ENCODE peak calls at places on chromosomes 6 and 20, in six cellular contexts. K is transverse colon, V is HFFc6, X is GM20000, W is lower leg skin, Z is RWPE1. N is an unnamed sample.

GRCh38 chr20:22353586-22353985 is 230.8 kb downstream of the FOXA2 start:
- DNase-seq in K (no peak), V (no peak), X (no peak), W (no peak), Z (no peak), N (no peak)

GRCh38 chr6:52547647-52548352 is 29.1 kb downstream of the TRAM2 start:
- DNase-seq in K (peak), V (peak), X (no peak), W (no peak), Z (no peak), N (no peak)

GRCh38 chr6:81487489-81487888 is 265.0 kb downstream of the TENT5A start:
- DNase-seq in K (peak), V (no peak), X (no peak), W (no peak), Z (no peak), N (no peak)

GRCh38 chr20:47929368-47930115 is 144.3 kb upstream of the SULF2 start:
- DNase-seq in K (no peak), V (no peak), X (no peak), W (no peak), Z (peak), N (no peak)

GRCh38 chr6:90370493-90370959 is 73.9 kb upstream of the BACH2 start:
- DNase-seq in K (no peak), V (peak), X (no peak), W (no peak), Z (no peak), N (no peak)

GRCh38 chr6:14661696-14662095 is 544.1 kb downstream of the CD83 start:
- DNase-seq in K (no peak), V (no peak), X (no peak), W (no peak), Z (no peak), N (no peak)

GRCh38 chr6:132228894-132229293 is 172.4 kb downstream of the MOXD1 start:
- DNase-seq in K (no peak), V (peak), X (no peak), W (no peak), Z (no peak), N (no peak)

GRCh38 chr6:22643780-22644179 is 74.4 kb downstream of the HDGFL1 start:
- DNase-seq in K (peak), V (no peak), X (no peak), W (no peak), Z (no peak), N (no peak)

GRCh38 chr6:73079611-73079955 is 145.7 kb downstream of the KHDC1L start:
- DNase-seq in K (no peak), V (peak), X (no peak), W (no peak), Z (peak), N (no peak)

GRCh38 chr20:32244150-32244823 is 33.2 kb upstream of the KIF3B start:
- DNase-seq in K (no peak), V (no peak), X (no peak), W (no peak), Z (no peak), N (no peak)

GRCh38 chr6:27672113-27672799 is 199.4 kb upstream of the ZNF184 start:
- DNase-seq in K (peak), V (peak), X (peak), W (no peak), Z (no peak), N (peak)

GRCh38 chr6:98014791-98015201 is 731.8 kb upstream of the MMS22L start:
- DNase-seq in K (no peak), V (no peak), X (no peak), W (no peak), Z (no peak), N (no peak)

GRCh38 chr6:20142866-20143265 is 69.4 kb downstream of the MBOAT1 start:
- DNase-seq in K (no peak), V (no peak), X (no peak), W (no peak), Z (no peak), N (no peak)

GRCh38 chr6:66128676-66129075 is 421.6 kb upstream of the EYS start:
- DNase-seq in K (no peak), V (no peak), X (no peak), W (no peak), Z (no peak), N (no peak)

GRCh38 chr6:4668271-4669179 is 107.7 kb upstream of the CDYL start:
- DNase-seq in K (no peak), V (no peak), X (no peak), W (no peak), Z (no peak), N (no peak)

GRCh38 chr6:24004062-24004461 is 122.0 kb upstream of the NRSN1 start:
- DNase-seq in K (no peak), V (no peak), X (no peak), W (no peak), Z (no peak), N (no peak)

GRCh38 chr6:147769496-147770087 is 261.1 kb downstream of the SAMD5 start:
- DNase-seq in K (no peak), V (no peak), X (no peak), W (no peak), Z (no peak), N (no peak)

GRCh38 chr20:19257201-19257600 is 44.8 kb downstream of the SLC24A3 start:
- DNase-seq in K (no peak), V (no peak), X (no peak), W (no peak), Z (no peak), N (no peak)

GRCh38 chr6:75761489-75761888 is 12.4 kb downstream of the MYO6 start:
- DNase-seq in K (no peak), V (no peak), X (no peak), W (no peak), Z (no peak), N (no peak)

GRCh38 chr20:50664248-50664647 is 27.1 kb downstream of the RIPOR3 start:
- DNase-seq in K (no peak), V (no peak), X (no peak), W (no peak), Z (no peak), N (no peak)

GRCh38 chr6:131949909-131950766 is 1.0 kb downstream of the CCN2 start:
- DNase-seq in K (peak), V (peak), X (peak), W (peak), Z (peak), N (peak)

GRCh38 chr6:34518669-34519365 is 37.3 kb downstream of the SPDEF start:
- DNase-seq in K (no peak), V (no peak), X (no peak), W (no peak), Z (no peak), N (no peak)

GRCh38 chr20:20568604-20569205 is 143.7 kb downstream of the RALGAPA2 start:
- DNase-seq in K (no peak), V (peak), X (peak), W (no peak), Z (peak), N (peak)

GRCh38 chr20:21189761-21190523 is 64.1 kb downstream of the KIZ start:
- DNase-seq in K (no peak), V (no peak), X (no peak), W (no peak), Z (no peak), N (no peak)

GRCh38 chr6:155317186-155317585 is 2.9 kb upstream of the TFB1M start:
- DNase-seq in K (no peak), V (no peak), X (no peak), W (no peak), Z (no peak), N (no peak)

GRCh38 chr20:62987114-62987513 is 19.6 kb downstream of the BHLHE23 start:
- DNase-seq in K (no peak), V (no peak), X (no peak), W (no peak), Z (no peak), N (no peak)

GRCh38 chr6:119209452-119210205 is 131.2 kb upstream of the FAM184A start:
- DNase-seq in K (no peak), V (no peak), X (no peak), W (no peak), Z (no peak), N (no peak)

GRCh38 chr20:623704-624103 is 13.6 kb upstream of the TCF15 start:
- DNase-seq in K (no peak), V (no peak), X (no peak), W (no peak), Z (no peak), N (no peak)

GRCh38 chr6:73774311-73774766 is 78.3 kb downstream of the CD109 start:
- DNase-seq in K (peak), V (peak), X (no peak), W (peak), Z (peak), N (no peak)

GRCh38 chr6:81938014-81938761 is 185.7 kb upstream of the TENT5A start:
- DNase-seq in K (no peak), V (peak), X (no peak), W (no peak), Z (peak), N (no peak)

GRCh38 chr6:14776307-14776706 is 469.6 kb upstream of the JARID2 start:
- DNase-seq in K (no peak), V (no peak), X (no peak), W (no peak), Z (no peak), N (no peak)

GRCh38 chr6:80508885-80509630 is 402.6 kb downstream of the BCKDHB start:
- DNase-seq in K (no peak), V (no peak), X (no peak), W (no peak), Z (no peak), N (no peak)

GRCh38 chr6:156809034-156809433 is 31.9 kb downstream of the ARID1B start:
- DNase-seq in K (no peak), V (peak), X (peak), W (peak), Z (no peak), N (no peak)

GRCh38 chr6:159084493-159085091 is 39.8 kb upstream of the TAGAP start:
- DNase-seq in K (no peak), V (peak), X (no peak), W (no peak), Z (no peak), N (no peak)

GRCh38 chr6:149082320-149082719 is 235.2 kb upstream of the TAB2 start:
- DNase-seq in K (peak), V (peak), X (peak), W (peak), Z (peak), N (peak)

GRCh38 chr20:57499676-57500075 is 25.3 kb downstream of the CTCFL start:
- DNase-seq in K (no peak), V (no peak), X (no peak), W (no peak), Z (no peak), N (no peak)

GRCh38 chr20:57500941-57501340 is 24.0 kb downstream of the CTCFL start:
- DNase-seq in K (no peak), V (no peak), X (no peak), W (no peak), Z (no peak), N (no peak)

GRCh38 chr20:57500235-57500634 is 24.7 kb downstream of the CTCFL start:
- DNase-seq in K (no peak), V (no peak), X (no peak), W (no peak), Z (no peak), N (no peak)

GRCh38 chr20:57496592-57496991 is 28.3 kb downstream of the CTCFL start:
- DNase-seq in K (no peak), V (no peak), X (no peak), W (no peak), Z (no peak), N (no peak)

GRCh38 chr20:57498425-57499400 is 26.2 kb downstream of the CTCFL start:
- DNase-seq in K (no peak), V (peak), X (no peak), W (no peak), Z (peak), N (no peak)
- TF ChIP-seq CTCF in K (peak), V (peak), X (peak), W (no peak), Z (peak), N (peak)

GRCh38 chr6:43927525-43928210 is 157.7 kb downstream of the VEGFA start:
- DNase-seq in K (peak), V (no peak), X (no peak), W (no peak), Z (peak), N (no peak)
- TF ChIP-seq CTCF in K (peak), V (no peak), X (no peak), W (no peak), Z (no peak), N (no peak)

GRCh38 chr20:58378704-58379103 is 10.3 kb upstream of the VAPB start:
- DNase-seq in K (no peak), V (no peak), X (no peak), W (no peak), Z (no peak), N (no peak)
- TF ChIP-seq CTCF in K (no peak), V (no peak), X (no peak), W (no peak), Z (no peak), N (no peak)

GRCh38 chr20:45548410-45548809 is 1.2 kb upstream of the EPPIN start:
- DNase-seq in K (no peak), V (no peak), X (no peak), W (no peak), Z (no peak), N (no peak)

GRCh38 chr20:45547206-45547770 is at the start of gene EPPIN:
- DNase-seq in K (no peak), V (no peak), X (no peak), W (no peak), Z (no peak), N (no peak)

GRCh38 chr20:45550765-45551164 is 3.6 kb upstream of the EPPIN start:
- DNase-seq in K (no peak), V (no peak), X (no peak), W (no peak), Z (no peak), N (no peak)

GRCh38 chr20:45545351-45545750 is 1.9 kb downstream of the EPPIN start:
- DNase-seq in K (no peak), V (no peak), X (no peak), W (no peak), Z (no peak), N (no peak)

GRCh38 chr20:45545754-45546453 is 1.3 kb downstream of the EPPIN start:
- DNase-seq in K (no peak), V (peak), X (peak), W (no peak), Z (peak), N (peak)
- TF ChIP-seq CTCF in K (peak), V (peak), X (no peak), W (no peak), Z (no peak), N (no peak)

GRCh38 chr6:11522819-11523218 is 14.7 kb upstream of the TMEM170B start:
- DNase-seq in K (peak), V (no peak), X (no peak), W (peak), Z (no peak), N (no peak)

GRCh38 chr6:11526156-11526505 is 11.4 kb upstream of the TMEM170B start:
- DNase-seq in K (no peak), V (no peak), X (no peak), W (no peak), Z (no peak), N (no peak)

GRCh38 chr6:11532097-11532496 is 5.5 kb upstream of the TMEM170B start:
- DNase-seq in K (no peak), V (no peak), X (no peak), W (no peak), Z (no peak), N (no peak)

GRCh38 chr6:11525468-11526155 is 11.9 kb upstream of the TMEM170B start:
- DNase-seq in K (no peak), V (peak), X (no peak), W (peak), Z (no peak), N (no peak)

DNA sequence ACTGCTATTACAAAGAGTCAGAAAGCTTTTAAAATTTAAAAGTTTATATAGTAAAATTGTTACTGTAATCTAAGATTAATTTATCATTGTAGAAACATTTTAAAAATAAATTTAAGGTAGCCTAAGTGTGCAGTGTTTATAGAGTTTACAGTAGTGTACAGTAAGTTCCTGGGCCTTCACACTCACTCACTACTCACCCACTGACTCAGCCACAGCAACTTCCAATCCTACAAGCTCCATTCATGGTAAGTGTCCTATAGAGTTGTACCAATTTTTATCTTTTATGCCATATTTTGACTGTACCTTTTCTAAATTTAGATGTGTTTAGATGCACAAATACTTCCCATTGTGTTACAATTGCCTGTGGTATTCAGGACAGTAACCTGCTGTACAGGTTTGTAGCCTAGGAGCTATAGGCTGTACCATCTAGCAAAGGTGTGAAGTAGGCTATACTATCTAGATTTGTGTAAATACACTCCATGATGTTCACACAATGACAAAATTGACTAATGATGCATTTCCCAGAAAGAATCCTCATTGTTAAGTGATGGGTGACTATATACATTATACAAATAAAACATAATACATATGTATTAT is 10.2 kb upstream of the TMEM170B start:
- DNase-seq in K (no peak), V (no peak), X (no peak), W (no peak), Z (no peak), N (no peak)
- TF ChIP-seq CTCF in K (no peak), V (no peak), X (no peak), W (no peak), Z (no peak), N (no peak)

GRCh38 chr20:43910564-43910963 is 4.1 kb upstream of the TOX2 start:
- DNase-seq in K (no peak), V (no peak), X (no peak), W (no peak), Z (no peak), N (no peak)

GRCh38 chr20:43909211-43909610 is 5.4 kb upstream of the TOX2 start:
- DNase-seq in K (no peak), V (no peak), X (no peak), W (no peak), Z (no peak), N (no peak)

GRCh38 chr20:43909720-43910119 is 4.9 kb upstream of the TOX2 start:
- DNase-seq in K (no peak), V (no peak), X (peak), W (no peak), Z (no peak), N (peak)

GRCh38 chr20:43913291-43914025 is 1.2 kb upstream of the TOX2 start:
- DNase-seq in K (no peak), V (no peak), X (no peak), W (no peak), Z (no peak), N (no peak)

GRCh38 chr20:43911066-43911465 is 3.6 kb upstream of the TOX2 start:
- DNase-seq in K (no peak), V (peak), X (no peak), W (no peak), Z (peak), N (no peak)
- TF ChIP-seq CTCF in K (no peak), V (peak), X (no peak), W (no peak), Z (no peak), N (no peak)

GRCh38 chr6:30670760-30671527 is 1.9 kb downstream of the DHX16 start:
- DNase-seq in K (no peak), V (no peak), X (no peak), W (no peak), Z (no peak), N (no peak)
- TF ChIP-seq CTCF in K (no peak), V (peak), X (no peak), W (no peak), Z (no peak), N (no peak)

DNA sequence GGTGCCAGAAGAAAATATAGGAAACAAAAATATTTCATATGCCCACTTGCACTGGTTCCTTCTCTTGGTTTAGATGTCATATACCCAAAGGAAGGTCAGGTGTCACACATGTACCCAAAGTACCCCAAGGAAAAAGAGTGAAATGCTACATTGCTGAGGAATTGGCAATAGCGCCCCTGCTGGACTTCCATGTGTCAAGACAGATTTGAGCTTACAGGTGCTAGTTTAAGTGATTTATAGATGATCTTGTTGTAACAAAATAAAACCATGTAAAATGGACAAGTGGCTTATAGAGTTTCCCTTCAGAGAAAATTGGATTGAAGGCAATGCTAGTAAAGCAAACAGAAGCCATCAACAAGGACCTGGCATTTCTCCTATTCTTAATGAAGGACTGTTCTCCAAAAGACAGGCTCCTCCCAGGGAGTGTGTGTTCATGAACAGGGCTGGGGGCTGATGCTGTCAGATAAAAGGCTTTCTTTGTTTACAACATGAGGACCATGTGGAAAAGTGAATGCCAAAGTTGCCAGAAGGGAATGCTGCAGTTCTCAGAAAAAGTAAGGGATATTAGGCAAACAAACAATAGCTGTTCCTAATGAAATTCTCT is 64.3 kb upstream of the PAK5 start:
- DNase-seq in K (no peak), V (no peak), X (no peak), W (no peak), Z (no peak), N (no peak)
- TF ChIP-seq CTCF in K (no peak), V (peak), X (peak), W (no peak), Z (peak), N (peak)

N was measured in GM13976.